ENCODE peak calls at places on chromosomes 1 and 21, in eight cellular contexts. C, T, A, H, P, N, M and S are unnamed samples.

GRCh38 chr1:160664573-160665051 is 17.8 kb upstream of the SLAMF1 start:
- DNase-seq in N (no peak), P (no peak), C (no peak), A (peak), T (no peak), M (no peak), H (no peak), S (no peak)

GRCh38 chr1:234554157-234554477 is 55.9 kb downstream of the IRF2BP2 start:
- DNase-seq in A (no peak), N (no peak), H (no peak), P (no peak), T (no peak), M (no peak), C (no peak), S (no peak)

GRCh38 chr1:246300653-246301549 is 206.2 kb downstream of the SMYD3 start:
- DNase-seq in T (peak), A (no peak), C (no peak), H (no peak), P (no peak), M (no peak), N (no peak), S (no peak)

GRCh38 chr1:200873671-200874397 is 1.1 kb downstream of the GPR25 start:
- DNase-seq in C (no peak), T (no peak), M (no peak), H (no peak), A (no peak), P (no peak), N (peak), S (no peak)

GRCh38 chr1:181583598-181583997 is 100.3 kb downstream of the CACNA1E start:
- DNase-seq in M (peak), A (no peak), C (no peak), H (no peak), N (peak), T (no peak), P (peak), S (no peak)

GRCh38 chr1:6180578-6181311 is 624 bp upstream of the CHD5 start:
- DNase-seq in C (no peak), N (peak), T (no peak), A (no peak), P (no peak), M (no peak), H (no peak), S (no peak)

GRCh38 chr1:97906567-97907228 is 14.1 kb downstream of the DPYD start:
- DNase-seq in M (peak), P (no peak), N (no peak), A (no peak), T (peak), H (no peak), C (peak), S (peak)

GRCh38 chr1:58577676-58578073 is 623 bp upstream of the TACSTD2 start:
- DNase-seq in H (no peak), A (no peak), T (peak), M (no peak), C (no peak), N (no peak), P (no peak), S (peak)

GRCh38 chr1:41497056-41497440 is 12.6 kb upstream of the EDN2 start:
- DNase-seq in A (no peak), H (no peak), C (no peak), P (no peak), N (no peak), M (no peak), T (no peak), S (no peak)

GRCh38 chr1:86138746-86139145 is 17.8 kb downstream of the COL24A1 start:
- DNase-seq in P (no peak), H (no peak), N (no peak), C (no peak), M (no peak), T (no peak), A (no peak), S (no peak)

GRCh38 chr1:1440941-1441888 is 5.7 kb downstream of the VWA1 start:
- DNase-seq in C (no peak), H (peak), T (peak), P (no peak), M (peak), A (no peak), N (peak), S (peak)

GRCh38 chr21:15122241-15122640 is 57.4 kb upstream of the NRIP1 start:
- DNase-seq in T (no peak), M (peak), H (no peak), A (no peak), C (peak), N (no peak), P (no peak), S (no peak)

GRCh38 chr1:202223110-202223834 is 29.7 kb downstream of the LGR6 start:
- DNase-seq in A (no peak), C (no peak), P (no peak), M (no peak), T (no peak), N (no peak), H (no peak), S (no peak)

GRCh38 chr1:23751050-23751814 is 8.0 kb downstream of the ELOA start:
- DNase-seq in N (peak), H (peak), A (no peak), P (peak), C (peak), T (peak), M (peak), S (peak)

GRCh38 chr1:151326619-151327222 is 495 bp downstream of the PI4KB start:
- DNase-seq in H (no peak), N (no peak), P (no peak), T (peak), M (no peak), C (peak), A (no peak), S (peak)
- TF ChIP-seq POLR2A in H (no peak), N (no peak), P (no peak), T (peak), M (no peak), C (no peak), A (no peak), S (no peak)

DNA sequence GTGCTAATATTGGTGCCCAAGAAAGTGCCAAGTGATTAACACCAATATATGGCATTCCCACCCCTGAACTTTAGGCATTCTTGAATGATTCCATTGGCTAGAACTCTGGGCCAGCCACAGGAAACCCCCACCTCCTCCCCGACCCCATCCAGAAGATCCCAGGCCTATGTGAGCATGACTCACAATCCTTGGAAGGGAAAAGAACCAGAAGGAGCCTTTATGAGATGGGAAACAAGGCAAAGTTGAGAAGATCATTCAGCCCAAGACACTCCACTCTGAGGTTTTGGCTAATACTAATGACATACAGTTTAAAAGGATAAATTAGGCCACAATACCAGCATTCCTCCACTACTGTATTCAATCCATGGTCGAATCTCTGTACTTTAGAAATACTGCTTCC is 21.8 kb downstream of the ELK4 start:
- DNase-seq in P (no peak), N (no peak), H (no peak), C (no peak), T (peak), M (no peak), A (no peak), S (no peak)
- TF ChIP-seq MAX in P (no peak), N (no peak), H (no peak), C (no peak), T (no peak), M (no peak), A (no peak), S (no peak)

GRCh38 chr1:88302843-88303486 is 381.1 kb upstream of the PKN2 start:
- DNase-seq in C (peak), H (no peak), A (no peak), N (no peak), P (no peak), T (peak), M (peak), S (peak)
- TF ChIP-seq CTCF in C (peak), H (no peak), A (no peak), N (peak), P (peak), T (peak), M (peak), S (no peak)

GRCh38 chr1:220748091-220748934 is at the start of gene MTARC2:
- DNase-seq in T (peak), N (peak), P (peak), H (no peak), C (peak), M (peak), A (no peak), S (peak)
- TF ChIP-seq POLR2A in T (peak), N (peak), P (peak), H (no peak), C (peak), M (peak), A (peak), S (peak)

GRCh38 chr1:37575692-37576091 is 19.0 kb downstream of the DNALI1 start:
- DNase-seq in A (no peak), N (no peak), M (no peak), T (peak), P (no peak), H (no peak), C (no peak), S (no peak)

GRCh38 chr1:37570528-37571334 is 14.0 kb downstream of the DNALI1 start:
- DNase-seq in N (no peak), P (no peak), M (no peak), H (no peak), T (no peak), A (no peak), C (no peak), S (no peak)

DNA sequence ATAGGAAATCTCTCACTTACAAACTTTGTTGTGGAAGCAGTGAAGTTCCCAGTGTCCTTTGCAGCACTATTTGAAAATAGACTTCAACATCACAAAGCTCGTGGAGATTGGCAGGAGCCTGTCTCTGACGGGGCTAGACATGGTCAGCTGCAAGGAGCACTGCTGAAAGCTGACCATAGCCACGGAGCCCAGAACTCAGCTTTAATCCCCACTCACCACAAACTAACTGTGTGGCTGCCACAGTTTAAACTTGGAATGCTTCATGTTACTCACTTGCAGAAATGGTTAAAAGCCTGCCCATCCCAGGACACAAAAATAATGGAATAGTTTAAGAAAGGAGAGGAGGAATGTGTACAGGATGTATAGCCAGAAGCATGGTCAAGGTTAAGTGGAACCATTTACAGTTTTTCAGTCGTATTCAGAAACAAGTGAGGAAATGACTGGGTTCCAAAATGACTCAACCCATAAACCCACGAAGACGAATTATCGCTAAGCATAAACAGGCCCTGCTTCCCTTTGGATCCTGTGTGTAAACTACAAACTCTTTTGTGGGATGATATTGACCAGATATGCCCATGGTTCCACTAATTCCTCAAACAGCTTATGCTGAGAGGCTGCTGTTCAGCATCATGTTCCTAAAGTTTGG is 18.2 kb downstream of the DNALI1 start:
- DNase-seq in N (no peak), M (no peak), A (no peak), C (no peak), T (peak), H (no peak), P (no peak), S (no peak)
- TF ChIP-seq MAX in N (no peak), M (no peak), A (no peak), C (no peak), T (no peak), H (no peak), P (no peak), S (no peak)

DNA sequence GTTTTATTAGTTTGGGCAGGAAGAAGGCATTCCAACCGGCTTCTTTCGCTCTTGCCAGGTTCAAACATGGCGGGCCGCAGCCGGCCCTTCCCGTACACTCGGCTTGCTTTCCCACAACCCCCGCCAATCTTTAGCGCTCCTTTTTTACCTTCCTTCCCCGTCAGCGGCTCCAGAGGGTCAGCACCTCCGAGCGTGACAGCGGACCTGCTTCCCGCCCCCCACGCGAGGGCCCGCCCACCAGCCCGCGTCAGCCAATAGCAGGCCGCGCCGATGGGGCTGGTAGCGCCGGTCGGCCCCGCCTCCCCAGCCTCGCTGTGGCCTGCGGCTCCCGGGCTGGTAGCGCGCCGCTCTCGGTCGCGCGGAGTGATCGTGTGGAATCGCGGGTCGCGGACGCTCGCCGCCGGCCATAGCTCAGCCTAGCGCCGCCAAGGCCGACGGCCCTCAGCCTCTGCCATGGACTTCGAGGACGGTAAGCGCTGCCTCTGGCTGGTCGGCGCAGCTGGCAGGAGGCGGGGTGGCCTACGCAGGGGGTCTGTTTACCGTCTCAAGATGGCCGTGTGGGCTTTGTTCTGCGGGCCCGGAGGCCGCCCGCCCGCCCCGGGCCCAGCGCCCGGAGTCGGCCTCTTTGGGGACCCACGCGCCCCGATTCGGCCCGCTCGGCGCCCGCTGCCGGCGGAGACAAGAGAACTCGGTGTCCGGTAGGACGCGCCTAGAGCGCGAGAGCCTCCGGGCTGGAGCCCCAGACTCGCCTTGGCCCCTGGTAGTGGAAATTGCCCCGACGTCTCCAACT is at the start of gene ZNF326:
- DNase-seq in C (peak), A (peak), M (peak), H (peak), N (peak), T (peak), P (peak), S (peak)
- TF ChIP-seq CTCF in C (no peak), A (no peak), M (peak), H (peak), N (peak), T (no peak), P (no peak), S (no peak)